ENCODE peak calls at places on chromosomes 16 and 17, in four cellular contexts. S is left ventricle myocardium inferior, Q is body of pancreas, P is ovary. A is an unnamed sample.

GRCh38 chr17:81898029-81898866 is 3.8 kb upstream of the NPB start:
- DNase-seq in S (no peak), Q (no peak), P (no peak), A (no peak)

GRCh38 chr17:61411114-61411943 is 11.7 kb downstream of the TBX2 start:
- DNase-seq in S (no peak), Q (peak; percentile 56), P (peak; percentile 74), A (peak; percentile 81)

GRCh38 chr16:86443508-86444130 is 66.7 kb upstream of the FOXF1 start:
- DNase-seq in S (no peak), Q (no peak), P (no peak), A (no peak)

GRCh38 chr17:37079735-37080134 is 131.0 kb downstream of the AATF start:
- DNase-seq in S (no peak), Q (no peak), P (no peak), A (peak; percentile 69)

GRCh38 chr16:24995469-24995868 is 19.7 kb downstream of the ARHGAP17 start:
- DNase-seq in S (no peak), Q (no peak), P (no peak), A (no peak)

GRCh38 chr17:57140321-57140720 is 55.3 kb downstream of the AKAP1 start:
- DNase-seq in S (no peak), Q (no peak), P (no peak), A (no peak)

GRCh38 chr17:13480877-13481276 is 120.9 kb downstream of the HS3ST3A1 start:
- DNase-seq in S (no peak), Q (no peak), P (no peak), A (no peak)

GRCh38 chr17:80414508-80414802 is 512 bp upstream of the ENDOV start:
- DNase-seq in S (no peak), Q (no peak), P (no peak), A (no peak)

GRCh38 chr16:61948414-61948813 is 87.8 kb downstream of the CDH8 start:
- DNase-seq in S (no peak), Q (no peak), P (no peak), A (no peak)

GRCh38 chr16:19241512-19241911 is 44.0 kb upstream of the CLEC19A start:
- DNase-seq in S (no peak), Q (no peak), P (no peak), A (no peak)

GRCh38 chr17:78572277-78573205 is 4.7 kb downstream of the DNAH17 start:
- DNase-seq in S (no peak), Q (no peak), P (no peak), A (peak; percentile 45)

GRCh38 chr17:44919885-44920564 is 4.7 kb upstream of the GFAP start:
- DNase-seq in S (peak; percentile 78), Q (peak; percentile 86), P (peak; percentile 82), A (peak; percentile 85)

GRCh38 chr17:21125862-21126261 is 902 bp upstream of the DHRS7B start:
- DNase-seq in S (no peak), Q (no peak), P (no peak), A (no peak)

GRCh38 chr16:35208001-35208935 is 1748.9 kb downstream of the TP53TG3F start:
- DNase-seq in S (no peak), Q (no peak), P (no peak), A (no peak)

GRCh38 chr17:15220785-15221184 is 44.3 kb downstream of the PMP22 start:
- DNase-seq in S (no peak), Q (no peak), P (no peak), A (peak; percentile 20)

GRCh38 chr16:51825740-51826139 is 674.7 kb upstream of the SALL1 start:
- DNase-seq in S (no peak), Q (no peak), P (no peak), A (no peak)

GRCh38 chr16:19559242-19559910 is 3.9 kb downstream of the VPS35L start:
- DNase-seq in S (no peak), Q (no peak), P (no peak), A (peak; percentile 63)

GRCh38 chr17:38613981-38614779 is 8.4 kb upstream of the SRCIN1 start:
- DNase-seq in S (no peak), Q (no peak), P (no peak), A (no peak)

GRCh38 chr16:47705268-47705667 is 244.1 kb downstream of the PHKB start:
- DNase-seq in S (no peak), Q (no peak), P (no peak), A (no peak)

GRCh38 chr17:59761385-59762021 is 54.0 kb downstream of the VMP1 start:
- DNase-seq in S (no peak), Q (no peak), P (no peak), A (peak; percentile 89)

GRCh38 chr17:51764387-51764971 is 394.0 kb downstream of the CA10 start:
- DNase-seq in S (no peak), Q (peak; percentile 65), P (peak; percentile 54), A (peak; percentile 78)

GRCh38 chr17:29977836-29978235 is 36.4 kb downstream of the EFCAB5 start:
- DNase-seq in S (no peak), Q (no peak), P (no peak), A (peak; percentile 73)

GRCh38 chr16:66408181-66409048 is 18.7 kb upstream of the BEAN1 start:
- DNase-seq in S (peak; percentile 42), Q (no peak), P (no peak), A (peak; percentile 85)

GRCh38 chr17:2712300-2713043 is 908 bp upstream of the CLUH start:
- DNase-seq in S (no peak), Q (no peak), P (no peak), A (no peak)

GRCh38 chr17:47864791-47865216 is 13.8 kb upstream of the SP6 start:
- DNase-seq in S (no peak), Q (no peak), P (no peak), A (no peak)

GRCh38 chr17:82019905-82020873 is 2.5 kb downstream of the CENPX start:
- DNase-seq in S (peak; percentile 51), Q (peak; percentile 58), P (no peak), A (peak; percentile 50)

GRCh38 chr16:49116873-49117272 is 164.8 kb downstream of the CBLN1 start:
- DNase-seq in S (no peak), Q (no peak), P (no peak), A (no peak)

GRCh38 chr16:19707699-19708497 is 10.1 kb downstream of the KNOP1 start:
- DNase-seq in S (no peak), Q (no peak), P (no peak), A (no peak)

GRCh38 chr17:82980632-82981031 is 98.8 kb upstream of the METRNL start:
- DNase-seq in S (no peak), Q (no peak), P (no peak), A (no peak)

GRCh38 chr17:30429155-30429554 is 48.1 kb upstream of the GOSR1 start:
- DNase-seq in S (no peak), Q (no peak), P (no peak), A (no peak)

GRCh38 chr16:56241596-56241995 is 50.3 kb downstream of the GNAO1 start:
- DNase-seq in S (no peak), Q (no peak), P (no peak), A (no peak)

GRCh38 chr17:28951991-28952975 is 965 bp upstream of the PHF12 start:
- DNase-seq in S (peak; percentile 96), Q (peak; percentile 98), P (peak; percentile 94), A (peak; percentile 99)
- H3K4me1 ChIP-seq in S (peaks cover 54% of the 10 kb centered on the region), Q (peaks cover 25% of the 10 kb centered on the region), P (peaks cover 2% of the 10 kb centered on the region), A (peaks cover 12% of the 10 kb centered on the region)

GRCh38 chr17:35744830-35745229 is 8.2 kb downstream of the GAS2L2 start:
- DNase-seq in S (no peak), Q (no peak), P (no peak), A (no peak)
- H3K4me3 ChIP-seq in S (no peak overlapping the region), Q (no peak overlapping the region), P (no peak overlapping the region), A (no peak overlapping the region)

GRCh38 chr16:30397056-30397455 is 1.8 kb downstream of the ZNF48 start:
- DNase-seq in S (no peak), Q (no peak), P (no peak), A (no peak)

GRCh38 chr16:30394603-30395154 is 541 bp upstream of the ZNF48 start:
- DNase-seq in S (no peak), Q (no peak), P (no peak), A (peak; percentile 64)

GRCh38 chr16:30395992-30396560 is 856 bp downstream of the ZNF48 start:
- DNase-seq in S (no peak), Q (no peak), P (no peak), A (peak; percentile 19)

GRCh38 chr16:30397776-30398659 is 2.8 kb downstream of the ZNF48 start:
- DNase-seq in S (no peak), Q (no peak), P (peak; percentile 46), A (no peak)

GRCh38 chr16:30395155-30395991 is at the start of gene ZNF48:
- DNase-seq in S (peak; percentile 88), Q (peak; percentile 92), P (peak; percentile 86), A (peak; percentile 97)
- TF ChIP-seq CTCF in S (peak; percentile 49), Q (peak; percentile 65), P (peak; percentile 61), A (no peak)

GRCh38 chr16:81515281-81515680 is 70.7 kb downstream of the CMIP start:
- DNase-seq in S (no peak), Q (no peak), P (no peak), A (no peak)

GRCh38 chr16:81515721-81516120 is 71.1 kb downstream of the CMIP start:
- DNase-seq in S (no peak), Q (no peak), P (no peak), A (no peak)

GRCh38 chr16:81517630-81518438 is 73.2 kb downstream of the CMIP start:
- DNase-seq in S (no peak), Q (no peak), P (no peak), A (peak; percentile 72)

GRCh38 chr16:81517150-81517499 is 72.5 kb downstream of the CMIP start:
- DNase-seq in S (no peak), Q (no peak), P (no peak), A (no peak)

GRCh38 chr16:81516478-81517149 is 72.0 kb downstream of the CMIP start:
- DNase-seq in S (no peak), Q (no peak), P (no peak), A (no peak)
- H3K4me1 ChIP-seq in S (peaks cover 68% of the 10 kb centered on the region), Q (peaks cover 17% of the 10 kb centered on the region), P (peaks cover 16% of the 10 kb centered on the region), A (peaks cover 8% of the 10 kb centered on the region)

GRCh38 chr16:2216330-2216729 is 1.7 kb upstream of the PGP start:
- DNase-seq in S (no peak), Q (no peak), P (no peak), A (no peak)
- H3K4me3 ChIP-seq in S (no peak overlapping the region), Q (no peak overlapping the region), P (no peak overlapping the region), A (no peak overlapping the region)

GRCh38 chr16:84982434-84982833 is 28.9 kb downstream of the ZDHHC7 start:
- DNase-seq in S (no peak), Q (peak; percentile 76), P (no peak), A (peak; percentile 23)
- TF ChIP-seq CTCF in S (peak; percentile 35), Q (peak; percentile 68), P (no peak), A (no peak)

DNA sequence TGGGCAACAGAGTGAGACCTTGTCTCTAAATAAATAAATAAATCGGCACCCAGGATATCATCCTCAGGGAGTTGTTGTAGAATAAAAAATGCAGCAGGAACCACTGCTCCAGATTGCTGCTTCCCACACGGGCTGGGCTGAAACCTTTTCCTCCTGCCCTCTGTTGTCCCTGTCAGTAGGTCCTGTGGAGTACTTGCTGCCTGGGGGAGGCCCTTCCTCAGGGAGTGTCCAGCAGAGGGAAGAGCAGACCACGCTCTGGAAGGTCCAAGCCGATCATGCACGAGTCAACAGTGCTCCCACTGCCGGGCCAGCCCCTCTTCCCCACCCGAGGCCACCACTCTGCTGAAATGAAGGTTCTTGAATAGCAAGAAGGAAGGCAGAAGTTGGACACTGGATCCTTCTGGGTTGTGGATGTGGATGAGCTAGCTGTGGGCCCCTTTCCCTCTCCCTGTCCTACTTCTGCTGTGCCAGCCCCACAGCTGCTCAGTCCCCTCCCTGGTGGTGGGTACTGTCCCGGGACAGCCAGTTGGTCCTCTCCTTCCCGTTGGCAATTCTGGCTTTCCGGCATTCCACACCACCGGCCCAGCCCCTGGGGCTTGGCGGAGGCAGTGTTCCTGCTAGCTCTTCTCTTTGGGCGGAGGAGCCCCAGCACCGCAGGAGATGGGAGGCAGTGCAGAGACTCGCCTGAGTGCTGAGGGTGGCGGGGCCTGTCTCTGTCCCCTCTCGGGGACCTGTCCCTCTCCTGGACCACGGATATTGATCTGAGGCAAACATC is 10.8 kb downstream of the CDK5R1 start:
- DNase-seq in S (no peak), Q (no peak), P (no peak), A (no peak)
- H3K4me1 ChIP-seq in S (peaks cover 38% of the 10 kb centered on the region), Q (peaks cover 5% of the 10 kb centered on the region), P (peaks cover 14% of the 10 kb centered on the region), A (peaks cover 27% of the 10 kb centered on the region)